ENCODE peak calls at places on chromosomes 2 and 18, in ten cellular contexts. One of them, this sample, is unnamed.

GRCh38 chr2:161122772-161123530 is 37.3 kb upstream of the TANK start:
- DNase-seq in transverse colon: peak; percentile 49
- DNase-seq in tibial artery: no peak
- DNase-seq in SK-N-SH: no peak
- DNase-seq in pancreas: no peak
- DNase-seq in HCT116: peak; percentile 81
- DNase-seq in adrenal gland: peak; percentile 77
- DNase-seq in CD4-positive, alpha-beta T cell: no peak
- DNase-seq in fibroblast of lung: peak; percentile 92
- DNase-seq in IMR-90: peak; percentile 93
- DNase-seq in this sample: peak; percentile 64

GRCh38 chr18:5900249-5900648 is 4.9 kb upstream of the TMEM200C start:
- DNase-seq in transverse colon: no peak
- DNase-seq in IMR-90: peak; percentile 75
- DNase-seq in HCT116: no peak
- DNase-seq in SK-N-SH: no peak
- DNase-seq in CD4-positive, alpha-beta T cell: no peak
- DNase-seq in fibroblast of lung: peak; percentile 27
- DNase-seq in tibial artery: no peak
- DNase-seq in pancreas: no peak
- DNase-seq in adrenal gland: no peak
- DNase-seq in this sample: no peak

GRCh38 chr2:180647206-180647605 is 333.2 kb upstream of the UBE2E3 start:
- DNase-seq in pancreas: no peak
- DNase-seq in CD4-positive, alpha-beta T cell: no peak
- DNase-seq in adrenal gland: no peak
- DNase-seq in SK-N-SH: no peak
- DNase-seq in HCT116: no peak
- DNase-seq in transverse colon: no peak
- DNase-seq in IMR-90: no peak
- DNase-seq in fibroblast of lung: no peak
- DNase-seq in tibial artery: no peak
- DNase-seq in this sample: no peak

GRCh38 chr2:178512491-178512890 is 32.2 kb downstream of the PLEKHA3 start:
- DNase-seq in pancreas: no peak
- DNase-seq in SK-N-SH: no peak
- DNase-seq in HCT116: no peak
- DNase-seq in adrenal gland: no peak
- DNase-seq in transverse colon: no peak
- DNase-seq in tibial artery: no peak
- DNase-seq in fibroblast of lung: peak; percentile 4
- DNase-seq in CD4-positive, alpha-beta T cell: no peak
- DNase-seq in IMR-90: peak; percentile 29
- DNase-seq in this sample: no peak

GRCh38 chr18:53254265-53254664 is 914.3 kb downstream of the DCC start:
- DNase-seq in transverse colon: no peak
- DNase-seq in CD4-positive, alpha-beta T cell: no peak
- DNase-seq in HCT116: no peak
- DNase-seq in IMR-90: no peak
- DNase-seq in pancreas: no peak
- DNase-seq in SK-N-SH: no peak
- DNase-seq in adrenal gland: no peak
- DNase-seq in tibial artery: no peak
- DNase-seq in fibroblast of lung: no peak
- DNase-seq in this sample: no peak

GRCh38 chr2:109475531-109476210 is 138.1 kb downstream of the SEPTIN10 start:
- DNase-seq in CD4-positive, alpha-beta T cell: no peak
- DNase-seq in adrenal gland: no peak
- DNase-seq in pancreas: no peak
- DNase-seq in IMR-90: peak; percentile 80
- DNase-seq in SK-N-SH: no peak
- DNase-seq in transverse colon: no peak
- DNase-seq in tibial artery: no peak
- DNase-seq in fibroblast of lung: peak; percentile 63
- DNase-seq in HCT116: no peak
- DNase-seq in this sample: no peak

GRCh38 chr2:202950592-202950991 is 38.5 kb downstream of the CARF start:
- DNase-seq in tibial artery: no peak
- DNase-seq in HCT116: no peak
- DNase-seq in pancreas: no peak
- DNase-seq in SK-N-SH: no peak
- DNase-seq in adrenal gland: no peak
- DNase-seq in transverse colon: no peak
- DNase-seq in CD4-positive, alpha-beta T cell: no peak
- DNase-seq in fibroblast of lung: peak; percentile 16
- DNase-seq in IMR-90: peak; percentile 43
- DNase-seq in this sample: no peak

GRCh38 chr2:15941970-15942710 is 1.8 kb downstream of the MYCN start:
- DNase-seq in transverse colon: peak; percentile 16
- DNase-seq in HCT116: no peak
- DNase-seq in adrenal gland: no peak
- DNase-seq in IMR-90: no peak
- DNase-seq in CD4-positive, alpha-beta T cell: no peak
- DNase-seq in pancreas: peak; percentile 75
- DNase-seq in SK-N-SH: peak; percentile 82
- DNase-seq in fibroblast of lung: no peak
- DNase-seq in tibial artery: no peak
- DNase-seq in this sample: no peak

GRCh38 chr2:62147610-62148301 is 48.2 kb upstream of the B3GNT2 start:
- DNase-seq in fibroblast of lung: peak; percentile 78
- DNase-seq in tibial artery: no peak
- DNase-seq in SK-N-SH: no peak
- DNase-seq in adrenal gland: no peak
- DNase-seq in HCT116: no peak
- DNase-seq in pancreas: no peak
- DNase-seq in IMR-90: peak; percentile 93
- DNase-seq in transverse colon: no peak
- DNase-seq in CD4-positive, alpha-beta T cell: no peak
- DNase-seq in this sample: no peak

GRCh38 chr2:68811364-68811763 is 59.8 kb downstream of the BMP10 start:
- DNase-seq in fibroblast of lung: peak; percentile 23
- DNase-seq in pancreas: no peak
- DNase-seq in tibial artery: peak; percentile 77
- DNase-seq in CD4-positive, alpha-beta T cell: no peak
- DNase-seq in IMR-90: peak; percentile 23
- DNase-seq in adrenal gland: peak; percentile 64
- DNase-seq in SK-N-SH: no peak
- DNase-seq in transverse colon: no peak
- DNase-seq in HCT116: no peak
- DNase-seq in this sample: no peak

GRCh38 chr2:61179701-61180639 is 18.0 kb downstream of the C2orf74 start:
- DNase-seq in SK-N-SH: peak; percentile 42
- DNase-seq in IMR-90: peak; percentile 77
- DNase-seq in pancreas: peak; percentile 87
- DNase-seq in fibroblast of lung: peak; percentile 87
- DNase-seq in tibial artery: peak; percentile 90
- DNase-seq in CD4-positive, alpha-beta T cell: no peak
- DNase-seq in adrenal gland: peak; percentile 90
- DNase-seq in transverse colon: no peak
- DNase-seq in HCT116: no peak
- DNase-seq in this sample: no peak

GRCh38 chr2:46297546-46298271 is 502 bp downstream of the EPAS1 start:
- DNase-seq in HCT116: no peak
- DNase-seq in pancreas: peak; percentile 94
- DNase-seq in adrenal gland: peak; percentile 12
- DNase-seq in IMR-90: no peak
- DNase-seq in tibial artery: peak; percentile 86
- DNase-seq in fibroblast of lung: no peak
- DNase-seq in CD4-positive, alpha-beta T cell: peak; percentile 75
- DNase-seq in transverse colon: peak; percentile 93
- DNase-seq in SK-N-SH: peak; percentile 79
- DNase-seq in this sample: peak; percentile 80

GRCh38 chr2:46298272-46298521 is 990 bp downstream of the EPAS1 start:
- DNase-seq in fibroblast of lung: no peak
- DNase-seq in pancreas: no peak
- DNase-seq in tibial artery: no peak
- DNase-seq in adrenal gland: no peak
- DNase-seq in HCT116: no peak
- DNase-seq in IMR-90: no peak
- DNase-seq in transverse colon: no peak
- DNase-seq in SK-N-SH: no peak
- DNase-seq in CD4-positive, alpha-beta T cell: no peak
- DNase-seq in this sample: no peak

GRCh38 chr2:46296216-46296839 is 879 bp upstream of the EPAS1 start:
- DNase-seq in fibroblast of lung: no peak
- DNase-seq in CD4-positive, alpha-beta T cell: no peak
- DNase-seq in pancreas: peak; percentile 80
- DNase-seq in IMR-90: no peak
- DNase-seq in adrenal gland: peak; percentile 55
- DNase-seq in SK-N-SH: no peak
- DNase-seq in tibial artery: peak; percentile 84
- DNase-seq in HCT116: no peak
- DNase-seq in transverse colon: peak; percentile 49
- DNase-seq in this sample: no peak

GRCh38 chr2:46298522-46299351 is 1.5 kb downstream of the EPAS1 start:
- DNase-seq in tibial artery: peak; percentile 80
- DNase-seq in HCT116: no peak
- DNase-seq in adrenal gland: peak; percentile 67
- DNase-seq in SK-N-SH: peak; percentile 88
- DNase-seq in pancreas: peak; percentile 87
- DNase-seq in fibroblast of lung: peak; percentile 58
- DNase-seq in CD4-positive, alpha-beta T cell: no peak
- DNase-seq in IMR-90: peak; percentile 47
- DNase-seq in transverse colon: peak; percentile 56
- DNase-seq in this sample: no peak

GRCh38 chr2:46296840-46297545 is at the start of gene EPAS1:
- DNase-seq in adrenal gland: peak; percentile 89
- DNase-seq in SK-N-SH: peak; percentile 100
- DNase-seq in pancreas: peak; percentile 95
- DNase-seq in tibial artery: peak; percentile 98
- DNase-seq in fibroblast of lung: peak; percentile 85
- DNase-seq in CD4-positive, alpha-beta T cell: peak; percentile 75
- DNase-seq in transverse colon: peak; percentile 96
- DNase-seq in HCT116: no peak
- DNase-seq in IMR-90: peak; percentile 76
- DNase-seq in this sample: peak; percentile 82
- TF ChIP-seq CTCF in adrenal gland: no peak
- TF ChIP-seq CTCF in SK-N-SH: no peak
- TF ChIP-seq CTCF in pancreas: no peak
- TF ChIP-seq CTCF in tibial artery: no peak
- TF ChIP-seq CTCF in fibroblast of lung: no peak
- TF ChIP-seq CTCF in CD4-positive, alpha-beta T cell: no peak
- TF ChIP-seq CTCF in transverse colon: peak; percentile 0
- TF ChIP-seq CTCF in HCT116: no peak
- TF ChIP-seq CTCF in IMR-90: no peak
- TF ChIP-seq CTCF in this sample: no peak

DNA sequence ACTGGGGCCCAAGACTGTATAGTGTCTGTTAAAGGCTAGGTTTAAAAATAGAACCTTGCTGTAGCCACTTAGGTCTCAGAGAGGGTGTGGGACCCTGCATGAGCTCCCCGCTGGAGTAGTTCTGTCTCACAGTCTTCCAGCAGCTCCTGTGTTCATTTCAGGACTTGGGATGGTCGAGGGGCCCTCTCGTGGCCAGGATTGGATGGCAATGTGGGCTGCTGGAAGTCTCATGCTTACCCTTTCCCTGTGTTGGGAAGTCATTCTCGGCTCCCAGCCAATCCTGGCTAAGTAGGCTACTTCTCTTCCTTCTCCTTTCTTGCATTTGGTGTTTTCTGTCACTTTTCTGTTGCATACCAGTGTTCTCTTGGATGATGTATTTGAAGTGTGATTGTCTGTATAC is 284.0 kb upstream of the GCFC2 start:
- DNase-seq in SK-N-SH: no peak
- DNase-seq in fibroblast of lung: no peak
- DNase-seq in adrenal gland: no peak
- DNase-seq in HCT116: no peak
- DNase-seq in pancreas: peak; percentile 26
- DNase-seq in transverse colon: no peak
- DNase-seq in CD4-positive, alpha-beta T cell: no peak
- DNase-seq in IMR-90: no peak
- DNase-seq in tibial artery: no peak
- DNase-seq in this sample: no peak
- H3K9me3 ChIP-seq in SK-N-SH: no peaks in the 10 kb centered on the region
- H3K9me3 ChIP-seq in fibroblast of lung: no peaks in the 10 kb centered on the region
- H3K9me3 ChIP-seq in adrenal gland: no peaks in the 10 kb centered on the region
- H3K9me3 ChIP-seq in HCT116: peaks cover 18% of the 10 kb centered on the region
- H3K9me3 ChIP-seq in pancreas: peaks cover 3% of the 10 kb centered on the region
- H3K9me3 ChIP-seq in transverse colon: peaks cover 4% of the 10 kb centered on the region
- H3K9me3 ChIP-seq in CD4-positive, alpha-beta T cell: peaks cover 5% of the 10 kb centered on the region
- H3K9me3 ChIP-seq in IMR-90: peaks cover 9% of the 10 kb centered on the region
- H3K9me3 ChIP-seq in tibial artery: peaks cover 9% of the 10 kb centered on the region
- H3K9me3 ChIP-seq in this sample: no peaks in the 10 kb centered on the region

GRCh38 chr18:22609642-22610041 is 191.9 kb upstream of the CTAGE1 start:
- DNase-seq in adrenal gland: peak; percentile 73
- DNase-seq in transverse colon: peak; percentile 47
- DNase-seq in tibial artery: no peak
- DNase-seq in fibroblast of lung: no peak
- DNase-seq in HCT116: no peak
- DNase-seq in CD4-positive, alpha-beta T cell: no peak
- DNase-seq in IMR-90: peak; percentile 16
- DNase-seq in SK-N-SH: no peak
- DNase-seq in pancreas: no peak
- DNase-seq in this sample: no peak
- H3K27ac ChIP-seq in adrenal gland: peak overlapping the region; percentile 63
- H3K27ac ChIP-seq in transverse colon: no peak overlapping the region
- H3K27ac ChIP-seq in tibial artery: peak overlapping the region; percentile 55
- H3K27ac ChIP-seq in fibroblast of lung: no peak overlapping the region
- H3K27ac ChIP-seq in HCT116: no peak overlapping the region
- H3K27ac ChIP-seq in CD4-positive, alpha-beta T cell: no peak overlapping the region
- H3K27ac ChIP-seq in IMR-90: no peak overlapping the region
- H3K27ac ChIP-seq in SK-N-SH: no peak overlapping the region
- H3K27ac ChIP-seq in pancreas: no peak overlapping the region
- H3K27ac ChIP-seq in this sample: peak overlapping the region; percentile 36

GRCh38 chr2:99035920-99036319 is 99.9 kb upstream of the CRACDL start:
- DNase-seq in adrenal gland: no peak
- DNase-seq in pancreas: no peak
- DNase-seq in SK-N-SH: no peak
- DNase-seq in IMR-90: no peak
- DNase-seq in CD4-positive, alpha-beta T cell: no peak
- DNase-seq in fibroblast of lung: peak; percentile 11
- DNase-seq in tibial artery: no peak
- DNase-seq in HCT116: no peak
- DNase-seq in transverse colon: no peak
- DNase-seq in this sample: no peak
- TF ChIP-seq CTCF in adrenal gland: no peak
- TF ChIP-seq CTCF in pancreas: no peak
- TF ChIP-seq CTCF in SK-N-SH: no peak
- TF ChIP-seq CTCF in IMR-90: no peak
- TF ChIP-seq CTCF in CD4-positive, alpha-beta T cell: no peak
- TF ChIP-seq CTCF in fibroblast of lung: no peak
- TF ChIP-seq CTCF in tibial artery: no peak
- TF ChIP-seq CTCF in HCT116: no peak
- TF ChIP-seq CTCF in transverse colon: no peak
- TF ChIP-seq CTCF in this sample: no peak

This sample was measured in Peyer's patch.